ENCODE peak calls at places on chromosomes 7 and 10, in five cellular contexts. One of them, this sample, is unnamed.

GRCh38 chr7:133703547-133703946 is 423.6 kb upstream of the LRGUK start:
- DNase-seq in T-cell: no peak
- DNase-seq in epithelial cell of esophagus: peak
- DNase-seq in sigmoid colon: no peak
- DNase-seq in cardiac septum: no peak
- DNase-seq in this sample: peak

GRCh38 chr10:99678921-99679320 is 19.6 kb downstream of the ENTPD7 start:
- DNase-seq in epithelial cell of esophagus: no peak
- DNase-seq in T-cell: no peak
- DNase-seq in cardiac septum: no peak
- DNase-seq in sigmoid colon: no peak
- DNase-seq in this sample: no peak

GRCh38 chr7:138752568-138753518 is 45.0 kb upstream of the TMEM213 start:
- DNase-seq in T-cell: peak
- DNase-seq in cardiac septum: no peak
- DNase-seq in epithelial cell of esophagus: peak
- DNase-seq in sigmoid colon: no peak
- DNase-seq in this sample: no peak

GRCh38 chr7:13849528-13849892 is 140.0 kb downstream of the ETV1 start:
- DNase-seq in epithelial cell of esophagus: no peak
- DNase-seq in sigmoid colon: no peak
- DNase-seq in cardiac septum: no peak
- DNase-seq in T-cell: no peak
- DNase-seq in this sample: no peak

GRCh38 chr7:14598978-14599377 is 303.6 kb downstream of the DGKB start:
- DNase-seq in T-cell: no peak
- DNase-seq in sigmoid colon: no peak
- DNase-seq in cardiac septum: no peak
- DNase-seq in epithelial cell of esophagus: peak
- DNase-seq in this sample: no peak

GRCh38 chr10:120392245-120392644 is 64.8 kb upstream of the PLPP4 start:
- DNase-seq in epithelial cell of esophagus: no peak
- DNase-seq in cardiac septum: no peak
- DNase-seq in sigmoid colon: no peak
- DNase-seq in T-cell: no peak
- DNase-seq in this sample: no peak

GRCh38 chr7:3259711-3260424 is 41.2 kb upstream of the SDK1 start:
- DNase-seq in cardiac septum: no peak
- DNase-seq in T-cell: no peak
- DNase-seq in epithelial cell of esophagus: no peak
- DNase-seq in sigmoid colon: no peak
- DNase-seq in this sample: peak

GRCh38 chr7:1454471-1455065 is 4.7 kb downstream of the MICALL2 start:
- DNase-seq in T-cell: no peak
- DNase-seq in sigmoid colon: no peak
- DNase-seq in cardiac septum: no peak
- DNase-seq in epithelial cell of esophagus: no peak
- DNase-seq in this sample: no peak

GRCh38 chr7:73451780-73452398 is 18.3 kb downstream of the FZD9 start:
- DNase-seq in cardiac septum: no peak
- DNase-seq in sigmoid colon: no peak
- DNase-seq in epithelial cell of esophagus: peak
- DNase-seq in T-cell: peak
- DNase-seq in this sample: peak

This sample was measured in fibroblast of villous mesenchyme.